ENCODE peak calls at places on chromosomes 16 and 17, in six cellular contexts. U is GM12891; J is MM.1S; C is stimulated activated CD4-positive, alpha-beta T cell treated with anti-CD3 and anti-CD28 coated beads, Interleukin-1b, Interleukin-23, amount 100 ng/mL, for 1 hour; I is GM04504; Z is non-pigmented ciliary epithelial cell. N is an unnamed sample.

GRCh38 chr16:89912143-89912542 is 6.5 kb upstream of the MC1R start:
- DNase-seq in C (no peak), I (no peak), U (no peak), J (no peak), Z (no peak), N (no peak)

GRCh38 chr16:86436466-86437185 is 73.7 kb upstream of the FOXF1 start:
- DNase-seq in I (no peak), Z (no peak), C (no peak), U (no peak), J (no peak), N (peak; percentile 30)

GRCh38 chr17:64662774-64663367 is 764 bp upstream of the SMURF2 start:
- DNase-seq in I (no peak), J (no peak), U (no peak), C (no peak), Z (no peak), N (no peak)

GRCh38 chr17:74340470-74341023 is 14.5 kb downstream of the KIF19 start:
- DNase-seq in Z (no peak), C (no peak), U (no peak), I (no peak), J (no peak), N (no peak)

GRCh38 chr16:57938936-57939871 is 31.7 kb downstream of the CNGB1 start:
- DNase-seq in I (peak; percentile 69), U (no peak), C (no peak), Z (no peak), J (no peak), N (peak; percentile 85)

GRCh38 chr17:34154916-34155730 is 100.0 kb upstream of the CCL2 start:
- DNase-seq in Z (no peak), J (no peak), C (no peak), I (no peak), U (no peak), N (no peak)

GRCh38 chr16:11168386-11169065 is 87.5 kb downstream of the SOCS1 start:
- DNase-seq in J (no peak), I (no peak), C (no peak), U (no peak), Z (no peak), N (no peak)

GRCh38 chr16:74999208-74999682 is 421 bp downstream of the ZNRF1 start:
- DNase-seq in I (no peak), J (no peak), Z (no peak), C (no peak), U (peak; percentile 44), N (peak; percentile 41)

GRCh38 chr16:27318399-27319256 is 4.9 kb downstream of the IL4R start:
- DNase-seq in J (no peak), C (peak; percentile 11), I (no peak), Z (peak; percentile 60), U (peak; percentile 46), N (no peak)

GRCh38 chr17:78381601-78382168 is 3.2 kb downstream of the PGS1 start:
- DNase-seq in C (no peak), U (no peak), I (no peak), Z (no peak), J (no peak), N (peak; percentile 50)

GRCh38 chr17:66354472-66354871 is 52.1 kb downstream of the PRKCA start:
- DNase-seq in U (no peak), I (no peak), Z (no peak), C (no peak), J (no peak), N (no peak)

GRCh38 chr17:49932131-49932723 is 36.8 kb upstream of the DLX4 start:
- DNase-seq in C (no peak), U (no peak), Z (no peak), J (no peak), I (no peak), N (no peak)

GRCh38 chr17:16322636-16323035 is 30.6 kb downstream of the CENPV start:
- DNase-seq in U (no peak), Z (peak; percentile 78), J (no peak), C (no peak), I (peak; percentile 42), N (peak; percentile 92)

GRCh38 chr16:55035037-55035436 is 104.4 kb downstream of the IRX5 start:
- DNase-seq in C (no peak), J (no peak), U (no peak), I (no peak), Z (no peak), N (peak; percentile 8)

GRCh38 chr16:610513-611381 is 20.0 kb upstream of the WFIKKN1 start:
- DNase-seq in J (no peak), Z (no peak), C (peak; percentile 36), I (no peak), U (no peak), N (peak; percentile 35)

N was measured in EH.